ENCODE peak calls at places on chromosomes 11 and 22, in eight cellular contexts. E, R, Y, W, F, A, Q and T are unnamed samples.

GRCh38 chr22:29385305-29385704 is 3.1 kb downstream of the AP1B1 start:
- DNase-seq in Q (no peak), F (peak; percentile 10), W (no peak), E (no peak), A (no peak), R (no peak), Y (no peak), T (no peak)

GRCh38 chr11:125036933-125037332 is 26.2 kb upstream of the SLC37A2 start:
- DNase-seq in F (no peak), Q (no peak), R (no peak), A (peak; percentile 9), E (no peak), W (peak; percentile 79), Y (no peak), T (no peak)

GRCh38 chr11:32487270-32487669 is 51.9 kb upstream of the WT1 start:
- DNase-seq in E (no peak), R (no peak), F (peak; percentile 57), A (peak; percentile 16), Q (peak; percentile 13), Y (no peak), W (peak; percentile 22), T (no peak)

GRCh38 chr11:25855916-25856315 is 476.0 kb upstream of the ANO3 start:
- DNase-seq in R (no peak), F (no peak), A (no peak), W (no peak), Y (no peak), E (no peak), Q (no peak), T (no peak)

GRCh38 chr11:130578738-130579368 is 130.4 kb downstream of the ADAMTS15 start:
- DNase-seq in W (no peak), E (no peak), Y (no peak), F (no peak), Q (no peak), R (no peak), A (no peak), T (no peak)

GRCh38 chr11:36311926-36312592 is 16.0 kb downstream of the PRR5L start:
- DNase-seq in A (no peak), Q (no peak), E (no peak), R (no peak), Y (no peak), W (no peak), F (no peak), T (no peak)

GRCh38 chr11:121328967-121329653 is 36.5 kb downstream of the SC5D start:
- DNase-seq in E (no peak), F (no peak), Q (no peak), Y (no peak), W (no peak), R (no peak), A (no peak), T (no peak)

GRCh38 chr11:15278129-15278528 is 163.4 kb downstream of the INSC start:
- DNase-seq in R (no peak), W (peak; percentile 6), Q (no peak), Y (no peak), E (no peak), A (no peak), F (no peak), T (no peak)

GRCh38 chr11:66443602-66444001 is 5.0 kb upstream of the MRPL11 start:
- DNase-seq in Q (no peak), W (peak; percentile 68), R (no peak), Y (no peak), E (no peak), F (no peak), A (peak; percentile 70), T (no peak)

GRCh38 chr11:10454506-10454901 is 560 bp upstream of the AMPD3 start:
- DNase-seq in Y (peak; percentile 11), Q (no peak), F (no peak), A (no peak), E (no peak), W (no peak), R (no peak), T (no peak)

GRCh38 chr11:9231848-9232177 is 33.3 kb downstream of the DENND5A start:
- DNase-seq in W (peak; percentile 67), A (no peak), Y (no peak), F (peak; percentile 62), R (no peak), Q (no peak), E (no peak), T (no peak)

GRCh38 chr11:120881591-120881990 is 142.3 kb upstream of the TBCEL start:
- DNase-seq in W (peak; percentile 16), F (no peak), Y (no peak), Q (no peak), A (no peak), E (no peak), R (no peak), T (no peak)

GRCh38 chr22:29702025-29702930 is 17.5 kb upstream of the CABP7 start:
- DNase-seq in A (no peak), R (no peak), W (no peak), Y (no peak), F (no peak), E (peak; percentile 26), Q (peak; percentile 29), T (no peak)

GRCh38 chr11:120215634-120216033 is 4.8 kb downstream of the OAF start:
- DNase-seq in W (peak; percentile 57), R (no peak), Q (no peak), A (no peak), F (no peak), Y (no peak), E (peak; percentile 67), T (no peak)

GRCh38 chr11:109088061-109088460 is 333.9 kb upstream of the C11orf87 start:
- DNase-seq in F (no peak), Q (no peak), R (no peak), W (no peak), E (no peak), A (no peak), Y (no peak), T (no peak)

GRCh38 chr11:12461516-12461915 is 84.1 kb downstream of the PARVA start:
- DNase-seq in E (no peak), F (no peak), W (no peak), Y (no peak), R (no peak), A (no peak), Q (no peak), T (no peak)

GRCh38 chr11:61186504-61186903 is 16.8 kb upstream of the PGA3 start:
- DNase-seq in Q (no peak), R (no peak), W (no peak), E (no peak), A (no peak), F (no peak), Y (no peak), T (no peak)

GRCh38 chr22:38080847-38081635 is 2.9 kb downstream of the SLC16A8 start:
- DNase-seq in W (peak; percentile 34), F (peak; percentile 84), R (no peak), A (no peak), E (peak; percentile 73), Q (no peak), Y (no peak), T (peak; percentile 69)

GRCh38 chr11:45715398-45715797 is 50.0 kb upstream of the CHST1 start:
- DNase-seq in A (no peak), F (no peak), Q (no peak), Y (no peak), W (no peak), R (no peak), E (no peak), T (no peak)

GRCh38 chr22:44583076-44583760 is 85.2 kb upstream of the RTL6 start:
- DNase-seq in F (no peak), A (peak; percentile 8), R (no peak), Y (no peak), Q (no peak), E (peak; percentile 20), W (peak; percentile 41), T (peak; percentile 59)

GRCh38 chr11:82775736-82776346 is 42.2 kb upstream of the FAM181B start:
- DNase-seq in E (no peak), F (peak; percentile 81), Q (peak; percentile 57), R (no peak), W (peak; percentile 65), A (peak; percentile 17), Y (no peak), T (no peak)

GRCh38 chr11:95739108-95739507 is 50.5 kb downstream of the FAM76B start:
- DNase-seq in Y (no peak), W (no peak), A (no peak), R (no peak), E (no peak), F (peak; percentile 45), Q (no peak), T (no peak)

GRCh38 chr11:77198440-77198849 is 70.4 kb downstream of the MYO7A start:
- DNase-seq in Y (no peak), A (no peak), R (no peak), E (peak; percentile 34), W (peak; percentile 11), Q (peak; percentile 34), F (peak; percentile 87), T (no peak)
- TF ChIP-seq CTCF in Y (no peak), A (no peak), R (no peak), E (no peak), W (peak; percentile 37), Q (no peak), F (peak; percentile 77), T (peak; percentile 62)

GRCh38 chr22:36466258-36466657 is 15.2 kb downstream of the TXN2 start:
- DNase-seq in Q (no peak), E (no peak), W (no peak), A (no peak), Y (no peak), F (no peak), R (no peak), T (no peak)
- TF ChIP-seq CTCF in Q (no peak), E (no peak), W (no peak), A (no peak), Y (no peak), F (no peak), R (no peak), T (no peak)

DNA sequence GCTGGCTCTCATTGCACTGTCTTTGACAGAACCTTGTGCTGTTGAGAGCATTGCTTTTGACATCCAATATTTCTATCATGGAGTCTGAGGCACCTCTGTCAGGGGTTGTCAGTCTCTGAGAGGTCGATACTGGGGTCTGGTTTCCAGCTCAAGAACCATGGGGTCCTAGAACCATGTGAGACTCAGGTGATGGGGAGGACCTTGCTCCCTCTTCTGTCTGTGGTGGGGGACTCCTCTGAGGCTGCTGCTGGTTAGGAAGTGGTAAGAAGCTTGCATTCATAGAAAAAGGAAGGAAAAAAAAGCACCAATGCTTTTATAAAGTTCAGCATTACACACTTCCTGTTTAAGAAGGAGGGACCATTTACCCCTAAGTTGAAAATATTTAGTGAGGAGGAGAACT is 91.8 kb upstream of the CD44 start:
- DNase-seq in Y (no peak), A (no peak), E (no peak), R (no peak), F (no peak), Q (no peak), W (no peak), T (no peak)
- TF ChIP-seq CTCF in Y (no peak), A (no peak), E (no peak), R (no peak), F (no peak), Q (no peak), W (no peak), T (no peak)

DNA sequence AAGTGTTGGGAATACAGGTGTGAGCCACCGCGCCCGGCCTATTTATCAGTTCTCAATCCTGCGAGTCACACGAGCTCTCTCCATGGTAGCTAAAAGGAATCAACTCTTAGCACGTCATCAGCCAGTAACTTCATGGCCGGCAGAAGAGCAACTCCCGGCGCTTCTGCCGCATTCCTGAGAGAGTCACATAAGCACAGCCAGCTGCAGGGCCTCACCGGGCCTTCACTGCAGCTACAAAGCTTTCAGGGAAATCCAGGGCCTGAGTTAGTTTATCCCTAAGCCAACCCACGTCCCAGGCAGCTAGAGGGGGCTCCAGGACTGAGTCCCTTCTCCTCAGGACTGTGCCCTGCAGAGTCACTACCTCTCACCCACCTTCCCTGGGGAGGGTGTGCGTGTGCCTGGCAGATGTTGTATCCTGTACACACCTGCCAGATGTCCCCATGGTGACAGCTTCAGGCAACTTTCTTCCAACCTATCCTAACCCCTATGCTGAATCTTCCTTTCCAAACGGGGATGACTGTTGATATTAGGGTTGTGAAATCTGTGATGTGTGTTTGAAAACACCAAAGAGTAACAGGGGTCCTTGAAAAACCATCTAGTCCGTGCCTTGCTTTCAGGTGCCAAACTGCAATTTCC is 45.9 kb upstream of the ARFGAP3 start:
- DNase-seq in W (peak; percentile 37), R (no peak), Y (no peak), E (no peak), A (no peak), F (peak; percentile 50), Q (no peak), T (no peak)
- TF ChIP-seq CTCF in W (no peak), R (no peak), Y (no peak), E (no peak), A (no peak), F (no peak), Q (no peak), T (no peak)